ENCODE peak calls at places on chromosomes 1 and 21, in five cellular contexts. One of them, this sample, is unnamed.

GRCh38 chr1:30881266-30882181 is 27.0 kb downstream of the SDC3 start:
- DNase-seq in fibroblast of lung: no peak
- DNase-seq in mucosa of gallbladder: no peak
- DNase-seq in breast epithelium: no peak
- DNase-seq in AG04450: no peak
- DNase-seq in this sample: no peak

GRCh38 chr21:39118604-39119215 is 64.5 kb downstream of the PSMG1 start:
- DNase-seq in fibroblast of lung: no peak
- DNase-seq in mucosa of gallbladder: no peak
- DNase-seq in breast epithelium: no peak
- DNase-seq in AG04450: no peak
- DNase-seq in this sample: no peak

GRCh38 chr1:223837206-223837605 is 8.5 kb downstream of the TP53BP2 start:
- DNase-seq in fibroblast of lung: no peak
- DNase-seq in mucosa of gallbladder: no peak
- DNase-seq in breast epithelium: no peak
- DNase-seq in AG04450: no peak
- DNase-seq in this sample: no peak

GRCh38 chr1:199799116-199799515 is 228.4 kb upstream of the NR5A2 start:
- DNase-seq in fibroblast of lung: no peak
- DNase-seq in mucosa of gallbladder: no peak
- DNase-seq in breast epithelium: no peak
- DNase-seq in AG04450: no peak
- DNase-seq in this sample: no peak

GRCh38 chr1:243979396-243979795 is 71.7 kb upstream of the ZBTB18 start:
- DNase-seq in fibroblast of lung: no peak
- DNase-seq in mucosa of gallbladder: no peak
- DNase-seq in breast epithelium: no peak
- DNase-seq in AG04450: no peak
- DNase-seq in this sample: no peak

GRCh38 chr1:6033986-6034749 is 11.5 kb upstream of the KCNAB2 start:
- DNase-seq in fibroblast of lung: no peak
- DNase-seq in mucosa of gallbladder: no peak
- DNase-seq in breast epithelium: no peak
- DNase-seq in AG04450: no peak
- DNase-seq in this sample: no peak

GRCh38 chr1:13675222-13675621 is 24.8 kb upstream of the PRDM2 start:
- DNase-seq in fibroblast of lung: no peak
- DNase-seq in mucosa of gallbladder: no peak
- DNase-seq in breast epithelium: no peak
- DNase-seq in AG04450: no peak
- DNase-seq in this sample: peak

GRCh38 chr1:231841616-231842344 is 215.2 kb downstream of the DISC1 start:
- DNase-seq in fibroblast of lung: peak
- DNase-seq in mucosa of gallbladder: no peak
- DNase-seq in breast epithelium: no peak
- DNase-seq in AG04450: no peak
- DNase-seq in this sample: peak

GRCh38 chr1:29709711-29710169 is 473.4 kb downstream of the PTPRU start:
- DNase-seq in fibroblast of lung: peak
- DNase-seq in mucosa of gallbladder: no peak
- DNase-seq in breast epithelium: no peak
- DNase-seq in AG04450: no peak
- DNase-seq in this sample: no peak

GRCh38 chr1:44047131-44047530 is 15.9 kb upstream of the SLC6A9 start:
- DNase-seq in fibroblast of lung: peak
- DNase-seq in mucosa of gallbladder: no peak
- DNase-seq in breast epithelium: no peak
- DNase-seq in AG04450: no peak
- DNase-seq in this sample: no peak

GRCh38 chr1:163056832-163057231 is 12.3 kb upstream of the RGS4 start:
- DNase-seq in fibroblast of lung: peak
- DNase-seq in mucosa of gallbladder: no peak
- DNase-seq in breast epithelium: no peak
- DNase-seq in AG04450: no peak
- DNase-seq in this sample: no peak

GRCh38 chr1:157566484-157567300 is 14.4 kb upstream of the FCRL5 start:
- DNase-seq in fibroblast of lung: no peak
- DNase-seq in mucosa of gallbladder: no peak
- DNase-seq in breast epithelium: no peak
- DNase-seq in AG04450: no peak
- DNase-seq in this sample: no peak

GRCh38 chr1:17463991-17464390 is 24.5 kb upstream of the RCC2 start:
- DNase-seq in fibroblast of lung: no peak
- DNase-seq in mucosa of gallbladder: no peak
- DNase-seq in breast epithelium: no peak
- DNase-seq in AG04450: no peak
- DNase-seq in this sample: no peak

GRCh38 chr1:215617979-215618378 is 50.9 kb downstream of the KCTD3 start:
- DNase-seq in fibroblast of lung: no peak
- DNase-seq in mucosa of gallbladder: no peak
- DNase-seq in breast epithelium: no peak
- DNase-seq in AG04450: no peak
- DNase-seq in this sample: no peak

GRCh38 chr1:209855623-209856022 is 27.9 kb downstream of the UTP25 start:
- DNase-seq in fibroblast of lung: no peak
- DNase-seq in mucosa of gallbladder: no peak
- DNase-seq in breast epithelium: no peak
- DNase-seq in AG04450: no peak
- DNase-seq in this sample: no peak

GRCh38 chr1:45953934-45954333 is 150.5 kb downstream of the MAST2 start:
- DNase-seq in fibroblast of lung: peak
- DNase-seq in mucosa of gallbladder: no peak
- DNase-seq in breast epithelium: no peak
- DNase-seq in AG04450: no peak
- DNase-seq in this sample: no peak

GRCh38 chr1:179105393-179105792 is 23.5 kb downstream of the TOR3A start:
- DNase-seq in fibroblast of lung: peak
- DNase-seq in mucosa of gallbladder: no peak
- DNase-seq in breast epithelium: no peak
- DNase-seq in AG04450: no peak
- DNase-seq in this sample: no peak

GRCh38 chr1:154474802-154475201 is 27.2 kb upstream of the TDRD10 start:
- DNase-seq in fibroblast of lung: peak
- DNase-seq in mucosa of gallbladder: peak
- DNase-seq in breast epithelium: no peak
- DNase-seq in AG04450: no peak
- DNase-seq in this sample: peak

GRCh38 chr1:65416767-65417166 is 3.7 kb upstream of the LEPR start:
- DNase-seq in fibroblast of lung: no peak
- DNase-seq in mucosa of gallbladder: no peak
- DNase-seq in breast epithelium: no peak
- DNase-seq in AG04450: no peak
- DNase-seq in this sample: no peak

GRCh38 chr1:172390620-172391491 is 29.6 kb upstream of the C1orf105 start:
- DNase-seq in fibroblast of lung: no peak
- DNase-seq in mucosa of gallbladder: peak
- DNase-seq in breast epithelium: no peak
- DNase-seq in AG04450: no peak
- DNase-seq in this sample: no peak

This sample was measured in AG09319.